ENCODE peak calls at places on chromosomes 12 and 14, in nine cellular contexts. One of them, this sample, is unnamed.

GRCh38 chr12:87227157-87227556 is 802.0 kb downstream of the C12orf50 start:
- DNase-seq in endothelial cell of umbilical vein: no peak
- DNase-seq in GM23338: no peak
- DNase-seq in suprapubic skin: no peak
- DNase-seq in upper lobe of left lung: no peak
- DNase-seq in HCT116: no peak
- DNase-seq in transverse colon: no peak
- DNase-seq in prostate gland: no peak
- DNase-seq in stomach: no peak
- DNase-seq in this sample: no peak

GRCh38 chr14:100981808-100982207 is 78.3 kb upstream of the RTL1 start:
- DNase-seq in endothelial cell of umbilical vein: no peak
- DNase-seq in GM23338: no peak
- DNase-seq in suprapubic skin: no peak
- DNase-seq in upper lobe of left lung: no peak
- DNase-seq in HCT116: peak
- DNase-seq in transverse colon: no peak
- DNase-seq in prostate gland: no peak
- DNase-seq in stomach: no peak
- DNase-seq in this sample: no peak

GRCh38 chr14:31070431-31070830 is 44.3 kb upstream of the STRN3 start:
- DNase-seq in endothelial cell of umbilical vein: no peak
- DNase-seq in GM23338: no peak
- DNase-seq in suprapubic skin: no peak
- DNase-seq in upper lobe of left lung: no peak
- DNase-seq in HCT116: no peak
- DNase-seq in transverse colon: no peak
- DNase-seq in prostate gland: no peak
- DNase-seq in stomach: no peak
- DNase-seq in this sample: no peak

GRCh38 chr14:53020193-53020932 is 69.5 kb upstream of the FERMT2 start:
- DNase-seq in endothelial cell of umbilical vein: no peak
- DNase-seq in GM23338: peak
- DNase-seq in suprapubic skin: no peak
- DNase-seq in upper lobe of left lung: no peak
- DNase-seq in HCT116: no peak
- DNase-seq in transverse colon: no peak
- DNase-seq in prostate gland: no peak
- DNase-seq in stomach: no peak
- DNase-seq in this sample: no peak

GRCh38 chr14:71588576-71589215 is 343.5 kb upstream of the RGS6 start:
- DNase-seq in endothelial cell of umbilical vein: no peak
- DNase-seq in GM23338: no peak
- DNase-seq in suprapubic skin: no peak
- DNase-seq in upper lobe of left lung: no peak
- DNase-seq in HCT116: no peak
- DNase-seq in transverse colon: no peak
- DNase-seq in prostate gland: no peak
- DNase-seq in stomach: no peak
- DNase-seq in this sample: no peak

GRCh38 chr12:79635676-79636075 is 55.1 kb downstream of the PAWR start:
- DNase-seq in endothelial cell of umbilical vein: no peak
- DNase-seq in GM23338: no peak
- DNase-seq in suprapubic skin: no peak
- DNase-seq in upper lobe of left lung: no peak
- DNase-seq in HCT116: no peak
- DNase-seq in transverse colon: no peak
- DNase-seq in prostate gland: no peak
- DNase-seq in stomach: no peak
- DNase-seq in this sample: no peak

GRCh38 chr14:60981626-60982455 is 796 bp downstream of the SLC38A6 start:
- DNase-seq in endothelial cell of umbilical vein: peak
- DNase-seq in GM23338: peak
- DNase-seq in suprapubic skin: no peak
- DNase-seq in upper lobe of left lung: no peak
- DNase-seq in HCT116: no peak
- DNase-seq in transverse colon: no peak
- DNase-seq in prostate gland: no peak
- DNase-seq in stomach: no peak
- DNase-seq in this sample: no peak

GRCh38 chr12:127729381-127729780 is 537.6 kb upstream of the TMEM132C start:
- DNase-seq in endothelial cell of umbilical vein: no peak
- DNase-seq in GM23338: no peak
- DNase-seq in suprapubic skin: no peak
- DNase-seq in upper lobe of left lung: no peak
- DNase-seq in HCT116: no peak
- DNase-seq in transverse colon: no peak
- DNase-seq in prostate gland: no peak
- DNase-seq in stomach: no peak
- DNase-seq in this sample: no peak

GRCh38 chr14:98177551-98177950 is 1094.4 kb downstream of the BCL11B start:
- DNase-seq in endothelial cell of umbilical vein: no peak
- DNase-seq in GM23338: no peak
- DNase-seq in suprapubic skin: no peak
- DNase-seq in upper lobe of left lung: no peak
- DNase-seq in HCT116: no peak
- DNase-seq in transverse colon: no peak
- DNase-seq in prostate gland: no peak
- DNase-seq in stomach: no peak
- DNase-seq in this sample: no peak

GRCh38 chr12:105740970-105741725 is 397.6 kb downstream of the NUAK1 start:
- DNase-seq in endothelial cell of umbilical vein: peak
- DNase-seq in GM23338: no peak
- DNase-seq in suprapubic skin: no peak
- DNase-seq in upper lobe of left lung: no peak
- DNase-seq in HCT116: no peak
- DNase-seq in transverse colon: no peak
- DNase-seq in prostate gland: peak
- DNase-seq in stomach: no peak
- DNase-seq in this sample: peak

DNA sequence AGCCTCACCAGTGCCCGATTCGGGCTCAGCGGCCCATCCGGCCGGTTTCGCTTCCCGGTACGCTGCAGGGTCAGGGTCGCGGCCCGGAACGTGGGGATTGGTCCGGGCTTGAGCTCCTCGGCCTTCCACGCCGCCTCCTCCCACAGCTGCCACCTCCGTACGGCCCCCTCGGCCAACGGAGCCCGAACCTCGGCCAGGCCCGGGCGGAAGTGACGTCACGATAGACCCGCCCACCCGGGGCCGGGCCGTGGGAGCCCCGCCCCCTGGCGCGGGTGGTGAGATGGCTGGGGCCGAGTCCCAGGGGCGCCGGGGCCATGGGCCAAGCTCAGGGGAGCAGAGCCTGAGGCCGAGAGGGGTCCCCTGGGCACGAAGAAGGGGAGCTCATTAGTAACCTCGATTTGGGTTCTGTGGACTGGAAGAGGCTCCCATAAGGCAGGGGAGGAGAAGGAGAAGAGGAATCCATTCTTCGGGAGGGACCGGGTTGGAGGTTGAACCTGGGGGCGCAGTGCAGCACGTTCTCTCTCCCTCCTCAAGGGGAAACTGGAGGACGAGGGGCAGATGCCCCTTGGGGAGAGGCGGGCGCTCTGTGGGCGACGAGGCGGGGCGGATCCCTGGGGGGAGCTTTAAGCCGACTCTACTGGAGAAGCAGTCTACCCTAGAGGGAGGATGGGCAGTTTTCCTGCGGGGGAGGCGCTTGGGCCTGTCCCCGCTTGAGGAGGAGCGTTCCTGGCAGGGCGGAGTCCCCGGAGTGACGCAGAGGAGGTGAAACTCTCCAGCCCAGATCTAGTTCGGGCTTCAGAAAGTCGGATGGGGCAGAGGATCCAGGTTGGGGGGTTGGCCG is at the start of gene MLF2:
- DNase-seq in endothelial cell of umbilical vein: peak
- DNase-seq in GM23338: peak
- DNase-seq in suprapubic skin: peak
- DNase-seq in upper lobe of left lung: peak
- DNase-seq in HCT116: peak
- DNase-seq in transverse colon: peak
- DNase-seq in prostate gland: peak
- DNase-seq in stomach: peak
- DNase-seq in this sample: peak
- TF ChIP-seq CTCF in endothelial cell of umbilical vein: no peak
- TF ChIP-seq CTCF in GM23338: peak
- TF ChIP-seq CTCF in suprapubic skin: no peak
- TF ChIP-seq CTCF in upper lobe of left lung: peak
- TF ChIP-seq CTCF in HCT116: no peak
- TF ChIP-seq CTCF in transverse colon: no peak
- TF ChIP-seq CTCF in prostate gland: peak
- TF ChIP-seq CTCF in stomach: peak
- TF ChIP-seq CTCF in this sample: peak

GRCh38 chr14:28603606-28604005 is 163.0 kb upstream of the FOXG1 start:
- DNase-seq in endothelial cell of umbilical vein: no peak
- DNase-seq in GM23338: no peak
- DNase-seq in suprapubic skin: no peak
- DNase-seq in upper lobe of left lung: no peak
- DNase-seq in HCT116: no peak
- DNase-seq in transverse colon: no peak
- DNase-seq in prostate gland: peak
- DNase-seq in stomach: no peak
- DNase-seq in this sample: peak
- TF ChIP-seq POLR2AphosphoS5 in endothelial cell of umbilical vein: no peak
- TF ChIP-seq POLR2AphosphoS5 in GM23338: no peak
- TF ChIP-seq POLR2AphosphoS5 in suprapubic skin: no peak
- TF ChIP-seq POLR2AphosphoS5 in upper lobe of left lung: no peak
- TF ChIP-seq POLR2AphosphoS5 in HCT116: no peak
- TF ChIP-seq POLR2AphosphoS5 in transverse colon: no peak
- TF ChIP-seq POLR2AphosphoS5 in prostate gland: no peak
- TF ChIP-seq POLR2AphosphoS5 in stomach: no peak
- TF ChIP-seq POLR2AphosphoS5 in this sample: no peak

GRCh38 chr12:102543931-102544485 is 63.6 kb upstream of the IGF1 start:
- DNase-seq in endothelial cell of umbilical vein: no peak
- DNase-seq in GM23338: no peak
- DNase-seq in suprapubic skin: no peak
- DNase-seq in upper lobe of left lung: no peak
- DNase-seq in HCT116: no peak
- DNase-seq in transverse colon: no peak
- DNase-seq in prostate gland: no peak
- DNase-seq in stomach: no peak
- DNase-seq in this sample: no peak

GRCh38 chr12:102539651-102540553 is 59.5 kb upstream of the IGF1 start:
- DNase-seq in endothelial cell of umbilical vein: no peak
- DNase-seq in GM23338: peak
- DNase-seq in suprapubic skin: no peak
- DNase-seq in upper lobe of left lung: no peak
- DNase-seq in HCT116: no peak
- DNase-seq in transverse colon: no peak
- DNase-seq in prostate gland: no peak
- DNase-seq in stomach: no peak
- DNase-seq in this sample: no peak

GRCh38 chr12:102542816-102543448 is 62.6 kb upstream of the IGF1 start:
- DNase-seq in endothelial cell of umbilical vein: no peak
- DNase-seq in GM23338: no peak
- DNase-seq in suprapubic skin: no peak
- DNase-seq in upper lobe of left lung: no peak
- DNase-seq in HCT116: no peak
- DNase-seq in transverse colon: no peak
- DNase-seq in prostate gland: no peak
- DNase-seq in stomach: no peak
- DNase-seq in this sample: no peak

GRCh38 chr12:102540856-102541385 is 60.6 kb upstream of the IGF1 start:
- DNase-seq in endothelial cell of umbilical vein: no peak
- DNase-seq in GM23338: no peak
- DNase-seq in suprapubic skin: no peak
- DNase-seq in upper lobe of left lung: no peak
- DNase-seq in HCT116: no peak
- DNase-seq in transverse colon: no peak
- DNase-seq in prostate gland: no peak
- DNase-seq in stomach: no peak
- DNase-seq in this sample: no peak

DNA sequence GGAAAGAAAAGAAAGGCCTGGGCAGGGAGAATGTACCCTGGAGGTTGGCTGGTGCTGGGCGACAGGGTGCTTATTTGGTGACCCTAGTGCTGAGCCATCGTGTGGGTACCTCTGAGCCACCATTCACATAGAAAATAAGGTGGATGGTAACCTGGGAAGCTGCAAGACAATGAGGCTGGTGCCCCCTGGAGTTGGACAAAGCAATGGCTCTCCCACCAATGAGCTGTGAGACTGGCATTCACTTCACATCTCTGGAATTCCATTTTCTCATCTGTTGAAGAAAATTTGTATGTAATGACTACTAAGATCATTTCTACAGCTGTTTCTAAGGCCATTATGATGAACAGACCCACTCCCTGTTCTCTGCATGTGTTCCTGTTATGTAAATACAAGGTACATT is 63.1 kb upstream of the IGF1 start:
- DNase-seq in endothelial cell of umbilical vein: no peak
- DNase-seq in GM23338: peak
- DNase-seq in suprapubic skin: no peak
- DNase-seq in upper lobe of left lung: no peak
- DNase-seq in HCT116: no peak
- DNase-seq in transverse colon: no peak
- DNase-seq in prostate gland: no peak
- DNase-seq in stomach: no peak
- DNase-seq in this sample: no peak
- TF ChIP-seq CTCF in endothelial cell of umbilical vein: no peak
- TF ChIP-seq CTCF in GM23338: peak
- TF ChIP-seq CTCF in suprapubic skin: no peak
- TF ChIP-seq CTCF in upper lobe of left lung: no peak
- TF ChIP-seq CTCF in HCT116: peak
- TF ChIP-seq CTCF in transverse colon: no peak
- TF ChIP-seq CTCF in prostate gland: no peak
- TF ChIP-seq CTCF in stomach: no peak
- TF ChIP-seq CTCF in this sample: no peak

GRCh38 chr12:65611396-65611795 is 212.9 kb upstream of the HMGA2 start:
- DNase-seq in endothelial cell of umbilical vein: no peak
- DNase-seq in GM23338: no peak
- DNase-seq in suprapubic skin: no peak
- DNase-seq in upper lobe of left lung: no peak
- DNase-seq in HCT116: no peak
- DNase-seq in transverse colon: no peak
- DNase-seq in prostate gland: no peak
- DNase-seq in stomach: no peak
- DNase-seq in this sample: no peak

GRCh38 chr12:65606008-65606766 is 218.1 kb upstream of the HMGA2 start:
- DNase-seq in endothelial cell of umbilical vein: no peak
- DNase-seq in GM23338: no peak
- DNase-seq in suprapubic skin: no peak
- DNase-seq in upper lobe of left lung: no peak
- DNase-seq in HCT116: no peak
- DNase-seq in transverse colon: no peak
- DNase-seq in prostate gland: no peak
- DNase-seq in stomach: no peak
- DNase-seq in this sample: no peak

GRCh38 chr12:65609359-65609771 is 214.9 kb upstream of the HMGA2 start:
- DNase-seq in endothelial cell of umbilical vein: peak
- DNase-seq in GM23338: no peak
- DNase-seq in suprapubic skin: no peak
- DNase-seq in upper lobe of left lung: no peak
- DNase-seq in HCT116: peak
- DNase-seq in transverse colon: no peak
- DNase-seq in prostate gland: no peak
- DNase-seq in stomach: no peak
- DNase-seq in this sample: no peak

GRCh38 chr12:65607271-65607880 is 216.9 kb upstream of the HMGA2 start:
- DNase-seq in endothelial cell of umbilical vein: peak
- DNase-seq in GM23338: peak
- DNase-seq in suprapubic skin: no peak
- DNase-seq in upper lobe of left lung: no peak
- DNase-seq in HCT116: no peak
- DNase-seq in transverse colon: no peak
- DNase-seq in prostate gland: peak
- DNase-seq in stomach: peak
- DNase-seq in this sample: no peak

GRCh38 chr12:65608319-65608916 is 215.9 kb upstream of the HMGA2 start:
- DNase-seq in endothelial cell of umbilical vein: no peak
- DNase-seq in GM23338: no peak
- DNase-seq in suprapubic skin: no peak
- DNase-seq in upper lobe of left lung: no peak
- DNase-seq in HCT116: no peak
- DNase-seq in transverse colon: no peak
- DNase-seq in prostate gland: no peak
- DNase-seq in stomach: no peak
- DNase-seq in this sample: no peak
- TF ChIP-seq POLR2AphosphoS5 in endothelial cell of umbilical vein: no peak
- TF ChIP-seq POLR2AphosphoS5 in GM23338: no peak
- TF ChIP-seq POLR2AphosphoS5 in suprapubic skin: no peak
- TF ChIP-seq POLR2AphosphoS5 in upper lobe of left lung: no peak
- TF ChIP-seq POLR2AphosphoS5 in HCT116: no peak
- TF ChIP-seq POLR2AphosphoS5 in transverse colon: no peak
- TF ChIP-seq POLR2AphosphoS5 in prostate gland: no peak
- TF ChIP-seq POLR2AphosphoS5 in stomach: no peak
- TF ChIP-seq POLR2AphosphoS5 in this sample: no peak